ENCODE peak calls at places on chromosome 20, in six cellular contexts. Q is cardiac muscle cell, J is IMR-90, V is suprapubic skin, G is fibroblast of lung, H is astrocyte. Z is an unnamed sample.

GRCh38 chr20:36836591-36837329 is 39.2 kb upstream of the TLDC2 start:
- DNase-seq in Q (peak), J (peak), V (no peak), G (peak), H (no peak), Z (peak)

GRCh38 chr20:8376940-8377339 is 244.9 kb downstream of the PLCB1 start:
- DNase-seq in Q (no peak), J (no peak), V (no peak), G (no peak), H (no peak), Z (no peak)

GRCh38 chr20:49765846-49766541 is 46.6 kb upstream of the SLC9A8 start:
- DNase-seq in Q (peak), J (no peak), V (no peak), G (no peak), H (no peak), Z (no peak)

GRCh38 chr20:39823239-39823638 is 861.1 kb downstream of the DHX35 start:
- DNase-seq in Q (peak), J (peak), V (no peak), G (peak), H (peak), Z (no peak)

GRCh38 chr20:17226410-17227198 is at the start of gene PCSK2:
- DNase-seq in Q (peak), J (peak), V (no peak), G (peak), H (peak), Z (no peak)

GRCh38 chr20:31943052-31943471 is 8.8 kb downstream of the PDRG1 start:
- DNase-seq in Q (peak), J (no peak), V (no peak), G (no peak), H (no peak), Z (no peak)

GRCh38 chr20:25525857-25526256 is 59.5 kb downstream of the NINL start:
- DNase-seq in Q (peak), J (peak), V (no peak), G (peak), H (peak), Z (no peak)

GRCh38 chr20:24994470-24995368 is 2.2 kb upstream of the APMAP start:
- DNase-seq in Q (peak), J (peak), V (peak), G (peak), H (peak), Z (peak)

GRCh38 chr20:14415492-14415891 is 78.1 kb upstream of the FLRT3 start:
- DNase-seq in Q (no peak), J (no peak), V (no peak), G (no peak), H (no peak), Z (no peak)

GRCh38 chr20:62786100-62786499 is 10.2 kb upstream of the MRGBP start:
- DNase-seq in Q (no peak), J (no peak), V (no peak), G (no peak), H (no peak), Z (no peak)
- TF ChIP-seq CTCF in Q (no peak), J (no peak), V (no peak), G (no peak), H (no peak), Z (no peak)

DNA sequence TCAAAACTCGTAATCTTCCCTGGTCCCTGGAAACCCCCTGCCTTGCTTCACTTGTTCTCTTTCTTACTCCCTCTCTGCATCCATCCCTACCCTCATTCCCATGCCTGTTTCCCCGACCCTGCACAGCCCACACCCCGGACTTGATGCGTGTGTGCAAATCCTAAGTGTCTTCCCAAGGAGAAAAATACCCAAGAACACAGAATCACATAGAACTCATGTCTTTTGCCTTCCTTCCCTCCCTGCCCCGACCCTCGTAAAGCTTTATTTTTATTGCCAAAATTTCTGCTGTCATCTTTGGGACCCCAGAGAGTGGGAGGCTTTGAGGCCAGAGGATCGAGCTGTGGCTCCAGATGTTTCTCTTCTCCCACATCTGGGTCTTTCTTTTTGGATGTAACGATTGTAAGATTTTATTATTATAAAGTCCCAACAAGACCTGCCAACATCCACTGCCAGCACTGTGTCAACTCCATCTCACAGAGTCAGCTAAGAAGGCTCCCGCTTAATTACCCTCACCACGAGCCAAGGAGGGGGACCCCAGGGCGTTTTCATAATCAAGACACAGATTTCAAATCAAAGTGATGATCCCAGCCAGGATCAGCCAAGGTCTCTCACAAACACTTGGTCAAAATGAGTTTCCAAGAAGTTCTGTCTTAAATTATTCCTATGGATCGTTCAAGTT is 169.8 kb upstream of the PMEPA1 start:
- DNase-seq in Q (no peak), J (no peak), V (no peak), G (no peak), H (no peak), Z (no peak)
- H3K4me3 ChIP-seq in Q (no peak), J (no peak), V (no peak), G (no peak), H (no peak), Z (no peak)

GRCh38 chr20:62025832-62026563 is 39.7 kb downstream of the TAF4 start:
- DNase-seq in Q (peak), J (peak), V (no peak), G (peak), H (peak), Z (no peak)
- TF ChIP-seq CTCF in Q (peak), J (peak), V (peak), G (peak), H (peak), Z (no peak)

GRCh38 chr20:47256665-47257236 is 99.7 kb downstream of the ZMYND8 start:
- DNase-seq in Q (no peak), J (peak), V (no peak), G (peak), H (peak), Z (no peak)

GRCh38 chr20:47262008-47262364 is 94.5 kb downstream of the ZMYND8 start:
- DNase-seq in Q (no peak), J (no peak), V (no peak), G (no peak), H (no peak), Z (peak)

GRCh38 chr20:47257771-47258170 is 98.7 kb downstream of the ZMYND8 start:
- DNase-seq in Q (no peak), J (no peak), V (no peak), G (no peak), H (no peak), Z (no peak)

GRCh38 chr20:47257256-47257655 is 99.2 kb downstream of the ZMYND8 start:
- DNase-seq in Q (no peak), J (no peak), V (no peak), G (no peak), H (no peak), Z (no peak)

DNA sequence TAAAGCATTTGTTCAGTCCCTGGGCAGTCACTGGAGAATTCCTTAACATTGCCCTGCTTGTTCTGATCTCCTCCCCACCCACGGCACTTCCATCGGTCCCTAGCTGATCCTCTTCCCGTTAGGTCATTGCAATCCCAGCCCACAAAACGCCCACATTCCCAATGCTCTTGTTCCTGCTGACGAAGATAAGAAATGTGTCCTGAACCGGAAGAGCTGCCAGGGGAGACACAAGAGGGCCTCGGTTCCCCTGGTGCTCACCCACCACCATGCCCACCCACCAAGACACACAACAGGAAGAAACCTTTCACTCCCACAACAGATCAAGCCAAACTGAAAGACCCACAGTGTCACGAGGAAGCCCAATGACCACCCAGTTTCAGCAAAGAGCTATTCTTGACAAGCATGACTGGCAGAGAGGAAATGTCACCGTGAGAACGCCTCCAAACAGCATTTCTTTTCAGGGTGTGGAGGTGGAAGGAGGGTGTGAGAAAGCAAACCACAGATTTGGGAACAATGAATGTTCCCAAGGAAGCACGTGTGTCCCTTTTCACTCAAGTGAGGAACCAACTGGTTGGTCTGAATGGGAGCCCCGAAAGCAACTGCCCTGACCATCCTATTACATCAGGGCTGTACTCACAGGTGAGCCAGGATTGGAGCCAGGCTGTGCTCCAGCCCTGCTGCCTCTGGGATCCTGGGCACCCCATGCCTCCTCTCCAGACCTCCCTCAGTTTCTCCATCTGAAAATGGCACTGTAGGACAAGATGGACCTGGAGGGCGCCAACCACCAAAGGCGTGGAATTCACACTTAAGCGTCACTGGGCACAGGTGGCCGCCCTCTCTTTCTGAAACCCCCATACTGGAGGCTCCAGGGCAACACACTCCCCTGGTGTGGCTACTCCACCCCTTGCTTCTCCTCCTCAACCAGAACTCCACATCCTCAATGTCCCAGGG is 97.5 kb downstream of the ZMYND8 start:
- DNase-seq in Q (peak), J (peak), V (no peak), G (peak), H (peak), Z (peak)
- H3K4me3 ChIP-seq in Q (no peak), J (no peak), V (no peak), G (no peak), H (no peak), Z (peak)

GRCh38 chr20:35478804-35479472 is 23.5 kb downstream of the CEP250 start:
- DNase-seq in Q (peak), J (no peak), V (no peak), G (no peak), H (no peak), Z (peak)
- TF ChIP-seq CTCF in Q (no peak), J (no peak), V (no peak), G (peak), H (no peak), Z (no peak)

GRCh38 chr20:61544910-61545889 is 293.1 kb downstream of the CDH4 start:
- DNase-seq in Q (no peak), J (no peak), V (no peak), G (no peak), H (no peak), Z (no peak)
- H3K4me3 ChIP-seq in Q (no peak), J (no peak), V (no peak), G (no peak), H (no peak), Z (no peak)